ENCODE peak calls at places on chromosomes 11 and 22, in nine cellular contexts. H, K, J, Q, Y, A, T, B and D are unnamed samples. For H3K27me3 and H3K4me1, the result is how much of the 10 kb centered on the place peaks cover.

GRCh38 chr11:86156397-86156977 is 87.6 kb upstream of the PICALM start:
- DNase-seq in K (no peak), A (no peak), H (no peak), Q (no peak), Y (no peak), T (no peak), J (no peak), B (no peak), D (no peak)

GRCh38 chr11:44246726-44247125 is 63.2 kb downstream of the ALX4 start:
- DNase-seq in T (no peak), Y (peak), B (no peak), Q (no peak), H (no peak), J (no peak), A (no peak), K (no peak), D (peak)

GRCh38 chr11:69004411-69005182 is 8.4 kb downstream of the MRGPRF start:
- DNase-seq in Y (no peak), A (no peak), H (no peak), T (no peak), Q (no peak), K (peak), J (no peak), B (no peak), D (no peak)

GRCh38 chr11:13329670-13330401 is 52.2 kb downstream of the BMAL1 start:
- DNase-seq in K (no peak), B (peak), Q (no peak), A (no peak), T (no peak), H (no peak), Y (no peak), J (no peak), D (no peak)

GRCh38 chr11:1487851-1488574 is 1.4 kb upstream of the MOB2 start:
- DNase-seq in J (no peak), Y (no peak), A (no peak), T (peak), B (no peak), Q (no peak), K (no peak), H (no peak), D (no peak)

GRCh38 chr11:124759268-124760204 is 2.6 kb downstream of the ESAM start:
- DNase-seq in J (peak), Y (peak), K (peak), H (no peak), T (no peak), Q (peak), B (peak), A (no peak), D (no peak)

GRCh38 chr11:117180020-117180419 is 1.5 kb downstream of the SIDT2 start:
- DNase-seq in A (no peak), T (no peak), Y (peak), H (no peak), B (no peak), J (no peak), Q (peak), K (no peak), D (peak)

GRCh38 chr22:31230155-31230870 is 18.2 kb downstream of the LIMK2 start:
- DNase-seq in Q (no peak), J (no peak), B (no peak), T (no peak), H (no peak), A (no peak), K (no peak), Y (peak), D (no peak)

GRCh38 chr11:94770563-94771120 is 2.5 kb downstream of the AMOTL1 start:
- DNase-seq in Y (no peak), K (no peak), A (no peak), J (no peak), H (no peak), T (no peak), B (no peak), Q (no peak), D (peak)

GRCh38 chr22:48742556-48743343 is 1084.9 kb downstream of the BRD1 start:
- DNase-seq in H (no peak), B (no peak), T (no peak), A (no peak), Q (no peak), J (no peak), K (no peak), Y (no peak), D (no peak)

GRCh38 chr11:123250811-123251655 is 56.0 kb upstream of the CLMP start:
- DNase-seq in Y (no peak), J (no peak), B (no peak), K (no peak), H (no peak), A (no peak), Q (no peak), T (no peak), D (no peak)

GRCh38 chr11:8317164-8317563 is 53.5 kb upstream of the LMO1 start:
- DNase-seq in Q (no peak), J (no peak), Y (peak), T (no peak), A (no peak), K (peak), H (no peak), B (no peak), D (no peak)

GRCh38 chr11:110645253-110645652 is 67.0 kb downstream of the ARHGAP20 start:
- DNase-seq in H (no peak), K (no peak), B (no peak), J (no peak), Y (no peak), A (no peak), Q (no peak), T (no peak), D (no peak)

GRCh38 chr22:50072167-50072555 is 13.1 kb downstream of the MLC1 start:
- DNase-seq in H (no peak), B (no peak), Q (no peak), Y (no peak), K (no peak), J (no peak), T (no peak), A (no peak), D (no peak)

GRCh38 chr11:29159552-29160465 is 857.0 kb downstream of the KCNA4 start:
- DNase-seq in A (peak), H (peak), B (no peak), J (peak), T (no peak), K (no peak), Q (peak), Y (peak), D (peak)

GRCh38 chr11:107999759-108000455 is 8.8 kb upstream of the CUL5 start:
- DNase-seq in B (no peak), K (no peak), T (peak), Q (peak), A (no peak), H (peak), Y (peak), J (peak), D (peak)

GRCh38 chr22:32660292-32660691 is 141.2 kb upstream of the TIMP3 start:
- DNase-seq in Y (peak), H (peak), K (peak), J (peak), T (peak), Q (peak), B (peak), A (peak), D (peak)

GRCh38 chr11:99160447-99160846 is 139.7 kb downstream of the CNTN5 start:
- DNase-seq in Q (no peak), T (no peak), H (no peak), K (no peak), A (no peak), Y (no peak), J (no peak), B (no peak), D (no peak)

GRCh38 chr11:44604171-44604581 is 38.7 kb downstream of the CD82 start:
- DNase-seq in Q (no peak), H (no peak), J (no peak), K (no peak), B (no peak), Y (no peak), A (no peak), T (no peak), D (no peak)

GRCh38 chr11:128582496-128583366 is 4.6 kb downstream of the ETS1 start:
- DNase-seq in Y (peak), J (peak), K (no peak), B (no peak), T (no peak), H (no peak), Q (peak), A (no peak), D (peak)

GRCh38 chr22:38882480-38882879 is 10.5 kb upstream of the CBX6 start:
- DNase-seq in H (no peak), T (no peak), J (no peak), K (peak), B (no peak), Y (peak), A (no peak), Q (no peak), D (no peak)

GRCh38 chr11:1017269-1018005 is 19.1 kb downstream of the MUC6 start:
- DNase-seq in K (peak), Y (no peak), A (peak), J (no peak), Q (no peak), H (no peak), B (no peak), T (no peak), D (no peak)

GRCh38 chr11:112785104-112785503 is 176.1 kb upstream of the NCAM1 start:
- DNase-seq in B (no peak), Y (peak), K (peak), J (no peak), A (no peak), Q (peak), H (no peak), T (no peak), D (peak)

DNA sequence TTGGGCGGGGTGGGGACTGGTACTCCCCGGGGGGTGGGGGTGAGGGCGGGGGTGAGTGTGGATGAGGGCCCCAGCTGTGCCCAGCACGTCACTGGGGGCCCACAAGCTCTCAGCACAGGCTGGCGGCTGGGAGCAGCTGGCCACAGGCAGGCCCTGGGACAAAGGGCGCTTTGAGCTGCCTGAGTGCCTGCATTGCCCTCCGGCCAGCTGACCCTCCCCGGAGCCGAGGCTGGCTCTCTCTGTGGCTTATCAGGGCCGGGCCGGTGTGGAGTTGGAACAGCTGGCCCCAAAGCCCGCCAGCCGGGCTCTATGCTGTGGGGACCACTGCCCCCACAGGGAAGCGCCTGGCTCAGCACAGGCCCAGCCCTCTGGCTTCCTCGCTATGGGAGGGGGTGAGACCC is 117.4 kb downstream of the KCNQ1 start:
- DNase-seq in Y (no peak), A (no peak), B (no peak), H (no peak), T (no peak), Q (no peak), K (no peak), J (peak), D (peak)
- H3K27ac ChIP-seq in Y (no peak), A (no peak), B (no peak), H (no peak), T (no peak), Q (no peak), K (no peak), J (no peak), D (peak)

GRCh38 chr22:20972933-20973577 is 6.0 kb downstream of the AIFM3 start:
- DNase-seq in B (no peak), K (no peak), Q (no peak), T (no peak), J (no peak), Y (no peak), H (no peak), A (no peak), D (no peak)

GRCh38 chr22:20973634-20974286 is 6.7 kb downstream of the AIFM3 start:
- DNase-seq in A (no peak), B (no peak), T (no peak), Y (no peak), K (no peak), J (no peak), Q (no peak), H (no peak), D (no peak)

GRCh38 chr22:20972014-20972797 is 5.2 kb downstream of the AIFM3 start:
- DNase-seq in J (no peak), H (no peak), Y (no peak), A (no peak), Q (peak), T (no peak), K (no peak), B (no peak), D (no peak)

GRCh38 chr22:20968281-20968977 is 1.4 kb downstream of the AIFM3 start:
- DNase-seq in K (no peak), T (no peak), H (no peak), Q (no peak), J (no peak), A (no peak), B (no peak), Y (no peak), D (no peak)

GRCh38 chr22:20970939-20971657 is 4.0 kb downstream of the AIFM3 start:
- DNase-seq in T (no peak), H (no peak), A (no peak), J (peak), B (no peak), Q (peak), Y (no peak), K (no peak), D (no peak)
- H3K27me3 ChIP-seq in T (under half), H (under half), A (under half), J (under half), B (under half), Q (under half), Y (under half), K (under half), D (under half)

DNA sequence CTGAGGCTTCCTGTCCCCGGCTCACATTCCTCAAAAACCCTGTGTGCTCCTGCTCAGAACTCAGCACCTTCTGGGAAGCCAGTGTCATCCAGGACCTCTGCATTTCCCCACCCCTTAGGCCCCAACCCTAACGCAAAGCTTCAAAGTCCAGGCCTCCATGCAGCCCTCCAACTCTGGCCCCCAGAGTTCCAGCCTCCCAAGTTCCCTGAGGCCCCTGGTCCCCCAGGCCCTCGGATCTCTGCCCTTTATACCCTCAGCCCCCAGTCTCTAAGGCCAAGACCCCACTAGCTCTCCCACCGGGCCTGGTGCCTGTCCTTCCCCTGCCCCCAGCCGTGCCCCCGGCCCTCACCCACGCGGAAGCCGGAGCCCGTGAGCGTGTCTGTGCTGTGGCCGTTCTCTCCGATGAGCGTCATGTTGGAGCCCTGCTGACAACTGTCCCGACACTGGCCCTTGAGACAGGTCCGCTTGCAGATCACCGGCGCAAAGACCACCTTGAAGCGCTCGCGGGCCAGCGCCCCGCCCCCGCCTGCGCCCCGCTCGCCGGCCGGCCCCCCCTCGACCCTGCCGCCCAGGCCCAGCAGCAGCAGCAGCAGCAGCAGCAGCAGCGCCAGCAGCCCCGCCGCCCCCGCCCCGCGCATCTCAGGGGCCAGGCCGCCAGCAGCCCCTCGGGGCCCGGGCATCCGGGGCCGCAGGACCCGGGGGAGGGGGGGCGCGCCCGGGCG is 718 bp downstream of the LTBP3 start:
- DNase-seq in Y (no peak), K (peak), T (peak), A (no peak), J (peak), B (no peak), H (no peak), Q (peak), D (no peak)
- H3K4me1 ChIP-seq in Y (under half), K (under half), T (half or more), A (under half), J (under half), B (half or more), H (half or more), Q (under half), D (half or more)

GRCh38 chr11:130052556-130052955 is 17.1 kb upstream of the APLP2 start:
- DNase-seq in J (no peak), Q (no peak), H (no peak), B (no peak), T (no peak), A (no peak), K (no peak), Y (no peak), D (no peak)
- H3K27ac ChIP-seq in J (no peak), Q (no peak), H (no peak), B (no peak), T (no peak), A (no peak), K (no peak), Y (no peak), D (no peak)

DNA sequence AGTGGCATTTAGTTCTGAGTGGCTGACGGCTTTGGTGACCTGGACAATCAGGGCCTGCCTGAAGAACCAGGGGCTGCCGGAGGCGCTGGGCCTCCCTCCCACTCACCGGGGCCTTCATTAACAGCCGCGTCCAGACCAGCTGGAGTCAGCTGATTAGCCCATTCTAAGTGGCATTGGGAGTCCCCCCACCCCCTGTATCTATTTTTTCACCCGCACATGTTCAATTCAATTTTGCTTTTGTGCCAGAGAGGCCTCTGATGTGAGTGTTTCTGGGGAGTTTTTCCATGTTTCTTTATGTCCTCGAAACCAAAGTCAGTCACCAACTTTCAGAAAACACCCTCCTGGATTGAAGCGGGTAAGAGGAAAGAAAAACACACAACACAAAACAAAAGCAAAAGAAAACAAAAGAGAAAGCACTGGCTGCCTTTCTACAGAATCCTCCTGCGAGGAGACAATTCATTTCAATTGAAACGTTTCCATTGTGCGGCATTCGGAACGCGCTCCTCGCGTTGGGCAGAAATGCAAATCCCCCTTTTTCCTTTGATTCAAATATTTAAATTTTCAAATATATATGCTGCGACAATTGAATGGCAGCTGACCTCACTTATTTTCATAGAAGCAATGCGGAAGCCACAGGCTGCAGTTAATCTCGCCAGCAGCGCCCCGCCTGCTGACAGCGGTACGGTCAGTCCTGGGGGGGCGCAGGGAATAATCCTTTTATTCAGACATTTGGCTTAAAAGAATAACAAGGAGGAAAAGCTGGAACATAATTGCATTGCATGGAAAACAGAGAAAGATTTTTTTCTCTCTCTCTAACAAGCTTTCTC is 17.6 kb downstream of the CDKN1C start:
- DNase-seq in K (no peak), A (no peak), B (no peak), Q (no peak), T (no peak), J (peak), H (no peak), Y (no peak), D (no peak)
- H3K27me3 ChIP-seq in K (under half), A (under half), B (under half), Q (under half), T (under half), J (half or more), H (under half), Y (half or more), D (under half)

GRCh38 chr11:72824020-72824419 is 9.8 kb downstream of the ATG16L2 start:
- DNase-seq in J (no peak), K (no peak), H (no peak), A (no peak), B (no peak), Q (no peak), T (no peak), Y (no peak), D (no peak)
- H3K4me1 ChIP-seq in J (under half), K (under half), H (under half), A (under half), B (under half), Q (under half), T (under half), Y (under half), D (under half)

DNA sequence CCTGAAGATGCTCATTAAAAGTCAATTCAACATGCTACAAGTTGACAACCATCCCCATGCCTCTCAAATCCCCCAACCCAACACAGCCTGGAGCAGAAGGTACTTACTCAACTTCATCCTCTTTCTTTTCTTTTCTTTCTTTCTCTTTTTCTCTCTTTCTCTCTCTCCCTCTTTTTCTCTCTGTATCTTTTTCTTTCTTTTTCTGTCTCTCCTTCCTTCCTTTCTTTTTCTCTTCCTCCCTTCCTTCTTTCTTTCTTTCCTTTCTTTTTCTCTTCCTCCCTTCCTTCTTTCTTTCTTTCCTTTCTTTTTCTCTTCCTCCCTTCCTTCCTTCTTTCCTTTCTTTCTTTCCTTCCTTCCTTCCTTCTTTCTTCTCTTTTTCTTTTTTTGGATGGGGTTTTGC is 135.7 kb upstream of the SEZ6L start:
- DNase-seq in J (no peak), Y (no peak), Q (no peak), T (no peak), K (no peak), H (no peak), A (no peak), B (no peak), D (no peak)
- H3K27ac ChIP-seq in J (no peak), Y (no peak), Q (no peak), T (no peak), K (no peak), H (no peak), A (no peak), B (no peak), D (no peak)

DNA sequence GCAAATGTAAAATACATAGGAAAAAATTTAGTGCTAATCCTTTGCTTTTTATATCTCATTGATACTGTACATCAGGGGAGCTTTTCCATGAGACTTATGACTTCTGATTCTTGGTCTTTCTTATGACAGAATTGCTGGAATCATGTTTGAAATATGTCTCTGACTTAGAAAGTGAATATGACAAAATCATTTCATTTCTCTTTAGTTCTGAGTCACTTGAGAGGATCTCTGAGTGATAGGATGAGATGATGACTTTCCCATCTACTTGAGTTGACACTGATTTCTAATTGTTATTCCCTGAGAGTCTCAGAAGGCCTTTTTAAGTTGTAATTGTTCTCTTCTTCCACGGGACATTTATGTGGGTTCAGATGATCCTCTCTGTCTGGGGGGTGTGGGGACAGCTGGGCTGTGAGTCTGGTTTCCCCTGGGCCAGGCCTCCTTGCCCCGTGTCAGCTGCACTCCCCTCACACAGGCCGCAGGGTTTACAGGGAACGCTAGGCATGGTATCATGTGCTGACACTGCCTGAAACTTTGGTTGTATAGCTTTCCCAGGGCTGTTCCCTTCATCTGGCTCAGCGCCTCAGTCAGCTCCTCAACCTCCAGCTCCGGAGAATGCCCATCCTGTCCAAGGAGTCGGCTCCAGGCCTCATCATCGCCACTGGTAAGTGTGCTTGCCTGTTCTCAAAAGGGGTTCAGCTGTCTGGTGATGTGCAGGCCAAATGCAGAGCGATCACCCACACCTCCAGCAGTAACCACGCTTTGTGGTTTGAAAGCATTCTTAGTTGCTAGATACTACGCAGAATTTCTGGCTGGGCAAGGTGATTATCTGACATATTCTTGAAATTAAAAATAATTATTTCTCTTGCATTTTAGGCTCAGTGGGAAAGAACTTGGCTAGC is 69.5 kb upstream of the SORL1-AS1 start:
- DNase-seq in T (no peak), Q (no peak), H (no peak), K (no peak), J (no peak), A (no peak), B (no peak), Y (no peak), D (no peak)
- H3K27me3 ChIP-seq in T (under half), Q (under half), H (under half), K (under half), J (under half), A (under half), B (under half), Y (under half), D (under half)